ENCODE peak calls at places on chromosomes 6 and 20, in seven cellular contexts. Z is substantia nigra; F is stimulated activated CD8-positive, alpha-beta memory T cell treated with anti-CD3 and anti-CD28 coated beads, Interleukin-4, amount 100 ng/mL, for 1 hour; M is KBM-7; U is LHCN-M2; L is LoVo; Y is non-pigmented ciliary epithelial cell. E is an unnamed sample.

GRCh38 chr20:35901678-35902544 is 52.4 kb downstream of the SCAND1 start:
- DNase-seq in Z (no peak), F (no peak), M (no peak), U (peak; percentile 98), L (no peak), Y (peak; percentile 82), E (peak; percentile 95)

GRCh38 chr6:164477126-164477525 is 832.3 kb downstream of the C6orf118 start:
- DNase-seq in Z (no peak), F (no peak), M (no peak), U (peak; percentile 12), L (no peak), Y (no peak), E (no peak)

GRCh38 chr20:32626859-32627636 is 41.9 kb upstream of the NOL4L start:
- DNase-seq in Z (peak; percentile 79), F (no peak), M (no peak), U (no peak), L (no peak), Y (no peak), E (no peak)

GRCh38 chr6:105510746-105511145 is 107.9 kb upstream of the PREP start:
- DNase-seq in Z (no peak), F (no peak), M (no peak), U (peak; percentile 44), L (no peak), Y (no peak), E (no peak)

GRCh38 chr6:156963712-156964700 is 186.8 kb downstream of the ARID1B start:
- DNase-seq in Z (no peak), F (no peak), M (no peak), U (peak; percentile 50), L (peak; percentile 17), Y (no peak), E (peak; percentile 49)

GRCh38 chr6:139569561-139569960 is 195.1 kb upstream of the CITED2 start:
- DNase-seq in Z (no peak), F (no peak), M (no peak), U (peak; percentile 85), L (no peak), Y (no peak), E (peak; percentile 79)

GRCh38 chr6:117496383-117496990 is 14.0 kb downstream of the DCBLD1 start:
- DNase-seq in Z (no peak), F (no peak), M (no peak), U (peak; percentile 79), L (no peak), Y (peak; percentile 85), E (peak; percentile 46)

GRCh38 chr6:137148291-137149076 is 25.0 kb downstream of the IL22RA2 start:
- DNase-seq in Z (no peak), F (no peak), M (no peak), U (peak; percentile 55), L (no peak), Y (peak; percentile 28), E (no peak)

GRCh38 chr20:44467289-44467883 is 8.3 kb upstream of the TTPAL start:
- DNase-seq in Z (no peak), F (no peak), M (no peak), U (peak; percentile 97), L (no peak), Y (no peak), E (peak; percentile 8)

GRCh38 chr20:61979701-61980635 is 85.7 kb downstream of the TAF4 start:
- DNase-seq in Z (no peak), F (no peak), M (no peak), U (no peak), L (no peak), Y (no peak), E (no peak)

GRCh38 chr6:159151266-159151855 is 17.8 kb upstream of the FNDC1 start:
- DNase-seq in Z (peak; percentile 26), F (no peak), M (peak; percentile 85), U (peak; percentile 42), L (peak; percentile 41), Y (no peak), E (peak; percentile 47)

GRCh38 chr20:47124235-47124717 is 229.6 kb downstream of the EYA2 start:
- DNase-seq in Z (no peak), F (no peak), M (no peak), U (no peak), L (no peak), Y (no peak), E (no peak)

GRCh38 chr6:133341607-133342158 is 100.5 kb downstream of the EYA4 start:
- DNase-seq in Z (no peak), F (no peak), M (no peak), U (peak; percentile 69), L (no peak), Y (peak; percentile 64), E (peak; percentile 72)

GRCh38 chr6:147508073-147508870 is at the start of gene SAMD5:
- DNase-seq in Z (peak; percentile 42), F (no peak), M (peak; percentile 24), U (peak; percentile 61), L (peak; percentile 84), Y (no peak), E (peak; percentile 69)

GRCh38 chr20:38210741-38211140 is 45.7 kb upstream of the TGM2 start:
- DNase-seq in Z (no peak), F (no peak), M (no peak), U (no peak), L (no peak), Y (no peak), E (peak; percentile 65)

GRCh38 chr6:139926711-139927110 is 552.3 kb upstream of the CITED2 start:
- DNase-seq in Z (no peak), F (no peak), M (no peak), U (peak; percentile 77), L (no peak), Y (no peak), E (no peak)

GRCh38 chr20:33518071-33518470 is 28.2 kb downstream of the CBFA2T2 start:
- DNase-seq in Z (no peak), F (no peak), M (no peak), U (peak; percentile 79), L (no peak), Y (peak; percentile 37), E (peak; percentile 90)

GRCh38 chr20:50250748-50251382 is 60.2 kb downstream of the CEBPB start:
- DNase-seq in Z (no peak), F (no peak), M (no peak), U (no peak), L (no peak), Y (no peak), E (no peak)

GRCh38 chr6:111114484-111114883 is 27.2 kb downstream of the SLC16A10 start:
- DNase-seq in Z (no peak), F (no peak), M (no peak), U (no peak), L (no peak), Y (no peak), E (no peak)

GRCh38 chr20:34017610-34018009 is 23.9 kb downstream of the RALY start:
- DNase-seq in Z (no peak), F (no peak), M (no peak), U (peak; percentile 87), L (no peak), Y (peak; percentile 80), E (peak; percentile 95)

GRCh38 chr6:74356385-74356784 is 660.4 kb downstream of the CD109 start:
- DNase-seq in Z (no peak), F (no peak), M (no peak), U (peak; percentile 50), L (no peak), Y (no peak), E (peak; percentile 17)

GRCh38 chr6:31769684-31770371 is 7.3 kb downstream of the VWA7 start:
- DNase-seq in Z (peak; percentile 37), F (peak; percentile 57), M (peak; percentile 96), U (peak; percentile 43), L (peak; percentile 46), Y (no peak), E (peak; percentile 66)

GRCh38 chr6:63757826-63758225 is 122.2 kb downstream of the PHF3 start:
- DNase-seq in Z (no peak), F (no peak), M (no peak), U (no peak), L (no peak), Y (no peak), E (no peak)

GRCh38 chr20:15267935-15268334 is 930.5 kb upstream of the FLRT3 start:
- DNase-seq in Z (no peak), F (no peak), M (no peak), U (no peak), L (no peak), Y (no peak), E (no peak)

GRCh38 chr6:148443798-148444560 is 101.3 kb downstream of the SASH1 start:
- DNase-seq in Z (no peak), F (no peak), M (no peak), U (no peak), L (no peak), Y (no peak), E (no peak)

GRCh38 chr6:25490018-25490865 is 161.8 kb upstream of the SCGN start:
- DNase-seq in Z (peak; percentile 42), F (peak; percentile 8), M (peak; percentile 77), U (peak; percentile 76), L (peak; percentile 78), Y (peak; percentile 38), E (peak; percentile 61)

GRCh38 chr20:48722737-48723191 is 105.0 kb downstream of the PREX1 start:
- DNase-seq in Z (no peak), F (no peak), M (peak; percentile 58), U (peak; percentile 72), L (no peak), Y (no peak), E (peak; percentile 75)

GRCh38 chr6:63677282-63677681 is 41.7 kb downstream of the PHF3 start:
- DNase-seq in Z (no peak), F (no peak), M (no peak), U (peak; percentile 10), L (peak; percentile 31), Y (no peak), E (no peak)

GRCh38 chr20:63702751-63703470 is 4.9 kb downstream of the ARFRP1 start:
- DNase-seq in Z (no peak), F (no peak), M (no peak), U (no peak), L (no peak), Y (no peak), E (no peak)

GRCh38 chr6:5706094-5707033 is 300.4 kb downstream of the NRN1 start:
- DNase-seq in Z (no peak), F (no peak), M (no peak), U (no peak), L (no peak), Y (no peak), E (no peak)

GRCh38 chr20:33566781-33567603 is 77.1 kb downstream of the CBFA2T2 start:
- DNase-seq in Z (no peak), F (no peak), M (no peak), U (no peak), L (no peak), Y (no peak), E (no peak)

GRCh38 chr20:41095110-41095969 is 42.0 kb upstream of the PLCG1 start:
- DNase-seq in Z (peak; percentile 27), F (peak; percentile 5), M (peak; percentile 75), U (peak; percentile 56), L (peak; percentile 58), Y (no peak), E (peak; percentile 56)

GRCh38 chr20:50191566-50192363 is 1.1 kb downstream of the CEBPB start:
- DNase-seq in Z (peak; percentile 40), F (peak; percentile 11), M (peak; percentile 66), U (peak; percentile 64), L (no peak), Y (no peak), E (no peak)

GRCh38 chr20:10167594-10167993 is 51.0 kb upstream of the SNAP25 start:
- DNase-seq in Z (no peak), F (no peak), M (no peak), U (no peak), L (no peak), Y (no peak), E (no peak)

GRCh38 chr6:28160233-28160632 is 18.6 kb downstream of the ZKSCAN8 start:
- DNase-seq in Z (no peak), F (no peak), M (no peak), U (no peak), L (no peak), Y (no peak), E (no peak)

GRCh38 chr6:142802124-142802523 is 142.9 kb downstream of the HIVEP2 start:
- DNase-seq in Z (no peak), F (no peak), M (no peak), U (peak; percentile 98), L (peak; percentile 31), Y (peak; percentile 98), E (peak; percentile 97)

GRCh38 chr6:38509713-38510112 is 130.0 kb downstream of the BTBD9 start:
- DNase-seq in Z (no peak), F (no peak), M (no peak), U (peak; percentile 65), L (no peak), Y (peak; percentile 85), E (peak; percentile 47)

GRCh38 chr6:133590814-133591213 is 298.1 kb upstream of the TCF21 start:
- DNase-seq in Z (no peak), F (no peak), M (no peak), U (peak; percentile 26), L (no peak), Y (no peak), E (no peak)

E was measured in HT1080.